ENCODE peak calls at places on chromosomes 3 and 15, in nine cellular contexts. H is fibroblast of the aortic adventitia; P is A549; Q is CD8-positive, alpha-beta T cell; S is GM06990; D is foreskin fibroblast; Z is naive thymus-derived CD4-positive, alpha-beta T cell; E is IMR-90; V is neural progenitor cell. M is an unnamed sample.
A peak's percentile ranks its signal among the peaks of the same experiment; 100 is the strongest.

GRCh38 chr15:43977072-43977884 is 150.5 kb downstream of the WDR76 start:
- DNase-seq in H (no peak), P (no peak), Q (no peak), S (peak; percentile 54), D (no peak), Z (no peak), E (no peak), V (no peak), M (no peak)

GRCh38 chr3:125143982-125144652 is 68.4 kb downstream of the SLC12A8 start:
- DNase-seq in H (peak; percentile 87), P (no peak), Q (no peak), S (no peak), D (no peak), Z (no peak), E (no peak), V (no peak), M (no peak)

GRCh38 chr15:39202641-39203040 is 378.2 kb upstream of the THBS1 start:
- DNase-seq in H (no peak), P (no peak), Q (no peak), S (no peak), D (peak; percentile 46), Z (no peak), E (no peak), V (no peak), M (no peak)

GRCh38 chr15:62066663-62067447 is at the start of gene C2CD4A:
- DNase-seq in H (peak; percentile 44), P (peak; percentile 27), Q (peak; percentile 19), S (peak; percentile 43), D (no peak), Z (peak; percentile 37), E (peak; percentile 42), V (peak; percentile 91), M (peak; percentile 90)

GRCh38 chr3:181723568-181724431 is 12.1 kb downstream of the SOX2 start:
- DNase-seq in H (no peak), P (no peak), Q (no peak), S (peak; percentile 41), D (no peak), Z (no peak), E (no peak), V (no peak), M (no peak)

GRCh38 chr3:13850161-13850945 is 29.5 kb downstream of the WNT7A start:
- DNase-seq in H (peak; percentile 6), P (peak; percentile 61), Q (no peak), S (no peak), D (no peak), Z (no peak), E (no peak), V (peak; percentile 18), M (no peak)

GRCh38 chr15:60764408-60764963 is 285.5 kb upstream of the ICE2 start:
- DNase-seq in H (peak; percentile 44), P (no peak), Q (no peak), S (no peak), D (no peak), Z (no peak), E (no peak), V (no peak), M (no peak)

GRCh38 chr3:186883686-186884058 is 41.2 kb downstream of the ADIPOQ start:
- DNase-seq in H (no peak), P (no peak), Q (no peak), S (no peak), D (no peak), Z (no peak), E (no peak), V (no peak), M (no peak)

GRCh38 chr3:86801921-86802320 is 189.0 kb downstream of the VGLL3 start:
- DNase-seq in H (peak; percentile 30), P (no peak), Q (no peak), S (no peak), D (no peak), Z (no peak), E (peak; percentile 61), V (no peak), M (no peak)

GRCh38 chr3:128425142-128425845 is 41.4 kb downstream of the DNAJB8 start:
- DNase-seq in H (no peak), P (no peak), Q (no peak), S (no peak), D (no peak), Z (no peak), E (no peak), V (no peak), M (no peak)

GRCh38 chr15:72754096-72754495 is 29.5 kb downstream of the ADPGK start:
- DNase-seq in H (no peak), P (no peak), Q (no peak), S (no peak), D (no peak), Z (no peak), E (no peak), V (no peak), M (no peak)

GRCh38 chr3:112056451-112056929 is 22.0 kb downstream of the TMPRSS7 start:
- DNase-seq in H (peak; percentile 67), P (no peak), Q (no peak), S (no peak), D (peak; percentile 34), Z (no peak), E (peak; percentile 92), V (no peak), M (peak; percentile 50)

GRCh38 chr3:184176377-184177330 is 2.0 kb downstream of the AP2M1 start:
- DNase-seq in H (peak; percentile 92), P (peak; percentile 64), Q (no peak), S (no peak), D (peak; percentile 95), Z (no peak), E (peak; percentile 96), V (peak; percentile 96), M (peak; percentile 45)

GRCh38 chr3:23533596-23534386 is 272.0 kb upstream of the UBE2E1 start:
- DNase-seq in H (peak; percentile 8), P (no peak), Q (no peak), S (no peak), D (no peak), Z (no peak), E (no peak), V (no peak), M (no peak)

GRCh38 chr15:57463360-57463759 is 87.1 kb downstream of the CGNL1 start:
- DNase-seq in H (no peak), P (no peak), Q (no peak), S (no peak), D (no peak), Z (no peak), E (no peak), V (no peak), M (peak; percentile 34)

GRCh38 chr3:112531358-112531781 is 30.4 kb downstream of the ATG3 start:
- DNase-seq in H (peak; percentile 73), P (peak; percentile 32), Q (no peak), S (no peak), D (peak; percentile 23), Z (no peak), E (peak; percentile 49), V (peak; percentile 15), M (no peak)

GRCh38 chr15:41258706-41259471 is 27.8 kb downstream of the CHP1 start:
- DNase-seq in H (peak; percentile 75), P (no peak), Q (no peak), S (no peak), D (no peak), Z (no peak), E (peak; percentile 77), V (no peak), M (peak; percentile 43)

GRCh38 chr15:51714911-51715310 is 22.5 kb downstream of the LYSMD2 start:
- DNase-seq in H (no peak), P (no peak), Q (no peak), S (no peak), D (no peak), Z (no peak), E (no peak), V (no peak), M (no peak)

GRCh38 chr15:51718745-51719144 is 18.7 kb downstream of the LYSMD2 start:
- DNase-seq in H (no peak), P (no peak), Q (no peak), S (no peak), D (no peak), Z (no peak), E (no peak), V (no peak), M (no peak)

GRCh38 chr15:51721199-51721960 is 16.1 kb downstream of the LYSMD2 start:
- DNase-seq in H (no peak), P (no peak), Q (no peak), S (no peak), D (no peak), Z (no peak), E (peak; percentile 16), V (no peak), M (no peak)

GRCh38 chr15:51720201-51720995 is 17.1 kb downstream of the LYSMD2 start:
- DNase-seq in H (no peak), P (no peak), Q (no peak), S (no peak), D (no peak), Z (no peak), E (no peak), V (no peak), M (no peak)

GRCh38 chr15:51718199-51718598 is 19.3 kb downstream of the LYSMD2 start:
- DNase-seq in H (no peak), P (no peak), Q (no peak), S (no peak), D (no peak), Z (no peak), E (no peak), V (peak; percentile 54), M (no peak)
- H3K4me3 ChIP-seq in H (no peak overlapping the region), P (no peak overlapping the region), Q (no peak overlapping the region), S (no peak overlapping the region), D (no peak overlapping the region), Z (no peak overlapping the region), E (no peak overlapping the region), V (no peak overlapping the region), M (no peak overlapping the region)

DNA sequence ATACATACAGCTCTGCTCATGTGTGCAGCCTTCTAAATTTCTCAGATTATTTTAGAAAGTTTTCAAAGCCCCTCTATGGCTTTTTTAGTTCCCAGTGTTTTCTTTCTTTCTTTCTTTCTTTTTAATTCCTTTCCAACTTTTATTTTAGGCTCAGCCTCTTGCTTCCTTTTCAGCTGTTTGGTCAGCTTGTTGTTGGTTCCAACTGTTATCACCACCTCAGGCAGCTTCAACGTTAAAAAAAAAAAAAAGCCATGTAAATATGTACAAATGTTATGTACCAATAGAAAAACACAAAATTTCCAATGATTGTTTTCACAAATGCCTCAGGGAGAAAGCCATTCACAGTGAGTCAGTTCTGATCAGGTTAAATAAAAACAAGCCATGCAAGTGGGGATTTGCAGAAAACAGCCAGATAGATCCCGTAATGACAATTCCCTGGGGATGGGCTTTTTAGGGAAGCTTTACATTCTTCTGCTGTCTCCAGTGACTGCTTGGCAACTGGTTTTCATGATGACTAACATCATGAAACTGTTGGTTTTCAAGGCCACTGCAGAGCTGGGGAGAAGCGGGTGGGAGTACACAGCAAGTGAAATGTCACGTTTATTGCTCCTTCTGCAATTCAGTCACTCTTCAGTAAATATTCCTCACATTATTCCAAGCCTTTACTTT is 908.4 kb downstream of the EPHA3 start:
- DNase-seq in H (peak; percentile 82), P (no peak), Q (no peak), S (no peak), D (peak; percentile 90), Z (no peak), E (peak; percentile 36), V (peak; percentile 26), M (no peak)
- H3K4me3 ChIP-seq in H (no peak overlapping the region), P (no peak overlapping the region), Q (no peak overlapping the region), S (no peak overlapping the region), D (no peak overlapping the region), Z (no peak overlapping the region), E (no peak overlapping the region), V (no peak overlapping the region), M (no peak overlapping the region)

GRCh38 chr15:55320963-55321362 is 1.9 kb downstream of the PIGB start:
- DNase-seq in H (no peak), P (no peak), Q (no peak), S (no peak), D (no peak), Z (no peak), E (no peak), V (no peak), M (no peak)
- H3K4me3 ChIP-seq in H (no peak overlapping the region), P (no peak overlapping the region), Q (no peak overlapping the region), S (no peak overlapping the region), D (no peak overlapping the region), Z (no peak overlapping the region), E (no peak overlapping the region), V (no peak overlapping the region), M (no peak overlapping the region)

GRCh38 chr3:89787995-89788394 is 680.6 kb downstream of the EPHA3 start:
- DNase-seq in H (no peak), P (no peak), Q (no peak), S (no peak), D (no peak), Z (no peak), E (no peak), V (no peak), M (no peak)
- H3K4me3 ChIP-seq in H (no peak overlapping the region), P (no peak overlapping the region), Q (no peak overlapping the region), S (no peak overlapping the region), D (no peak overlapping the region), Z (no peak overlapping the region), E (no peak overlapping the region), V (no peak overlapping the region), M (no peak overlapping the region)

M was measured in stomach.